ENCODE peak calls at places on chromosomes 3 and 15, in six cellular contexts. K, I, G, M, F and X are unnamed samples.

GRCh38 chr3:71428841-71429609 is 154.5 kb downstream of the FOXP1 start:
- DNase-seq in K (peak; percentile 59), I (no peak), G (no peak), M (no peak), F (no peak), X (no peak)

GRCh38 chr3:138405486-138405885 is 28.9 kb upstream of the ESYT3 start:
- DNase-seq in K (no peak), I (no peak), G (no peak), M (no peak), F (no peak), X (no peak)

GRCh38 chr3:81419196-81419595 is 342.2 kb downstream of the GBE1 start:
- DNase-seq in K (peak; percentile 39), I (no peak), G (no peak), M (no peak), F (peak; percentile 73), X (no peak)

GRCh38 chr3:194745427-194746184 is 59.9 kb downstream of the FAM43A start:
- DNase-seq in K (no peak), I (no peak), G (no peak), M (no peak), F (peak; percentile 68), X (no peak)

GRCh38 chr15:38687340-38687739 is 122.7 kb upstream of the RASGRP1 start:
- DNase-seq in K (no peak), I (no peak), G (no peak), M (no peak), F (no peak), X (no peak)

GRCh38 chr3:71203727-71204488 is 379.6 kb downstream of the FOXP1 start:
- DNase-seq in K (no peak), I (no peak), G (no peak), M (no peak), F (no peak), X (no peak)

GRCh38 chr3:11596387-11596786 is 47.3 kb downstream of the VGLL4 start:
- DNase-seq in K (no peak), I (no peak), G (no peak), M (no peak), F (no peak), X (no peak)

GRCh38 chr3:107662109-107662477 is 139.3 kb downstream of the BBX start:
- DNase-seq in K (peak; percentile 78), I (no peak), G (no peak), M (no peak), F (no peak), X (no peak)

GRCh38 chr15:71804695-71805470 is 5.5 kb upstream of the NR2E3 start:
- DNase-seq in K (no peak), I (no peak), G (no peak), M (no peak), F (no peak), X (no peak)

GRCh38 chr3:61288446-61288845 is 37.2 kb upstream of the FHIT start:
- DNase-seq in K (no peak), I (no peak), G (no peak), M (no peak), F (no peak), X (no peak)

GRCh38 chr15:78618490-78618934 is 2.3 kb downstream of the CHRNA3 start:
- DNase-seq in K (peak; percentile 80), I (peak; percentile 20), G (peak; percentile 63), M (peak; percentile 64), F (peak; percentile 75), X (peak; percentile 22)

GRCh38 chr3:97235611-97236315 is 421.4 kb downstream of the EPHA6 start:
- DNase-seq in K (no peak), I (no peak), G (no peak), M (no peak), F (no peak), X (no peak)

GRCh38 chr15:90561344-90562244 is 31.9 kb downstream of the CRTC3 start:
- DNase-seq in K (peak; percentile 19), I (no peak), G (no peak), M (no peak), F (peak; percentile 73), X (no peak)

GRCh38 chr15:49045691-49046112 is 544 bp downstream of the SECISBP2L start:
- DNase-seq in K (peak; percentile 51), I (no peak), G (no peak), M (no peak), F (peak; percentile 48), X (no peak)

GRCh38 chr3:13411186-13411860 is 8.8 kb downstream of the NUP210 start:
- DNase-seq in K (no peak), I (no peak), G (peak; percentile 12), M (no peak), F (no peak), X (no peak)

GRCh38 chr3:24359645-24360462 is 134.8 kb downstream of the THRB start:
- DNase-seq in K (no peak), I (no peak), G (no peak), M (no peak), F (no peak), X (no peak)

GRCh38 chr15:99197861-99198260 is 51.5 kb downstream of the TTC23 start:
- DNase-seq in K (no peak), I (no peak), G (no peak), M (no peak), F (no peak), X (no peak)